ENCODE peak calls at places on chromosomes 3 and 15, in five cellular contexts. N is esophagus squamous epithelium, M is upper lobe of right lung, G is K562, Z is mucosa of descending colon. D is an unnamed sample.
A peak's percentile ranks its signal among the peaks of the same experiment; 100 is the strongest.

GRCh38 chr15:92059036-92059970 is 205.8 kb downstream of the SLCO3A1 start:
- DNase-seq in N (no peak), M (no peak), G (no peak), Z (no peak), D (no peak)

GRCh38 chr15:48086582-48086981 is 34.2 kb upstream of the SLC24A5 start:
- DNase-seq in N (no peak), M (no peak), G (no peak), Z (no peak), D (no peak)

GRCh38 chr15:75904241-75904631 is 558 bp downstream of the FBXO22 start:
- DNase-seq in N (no peak), M (peak; percentile 71), G (peak; percentile 57), Z (no peak), D (peak; percentile 72)

GRCh38 chr15:39250460-39251186 is 330.3 kb upstream of the THBS1 start:
- DNase-seq in N (no peak), M (no peak), G (no peak), Z (no peak), D (no peak)

GRCh38 chr15:42736793-42737528 is at the start of gene CDAN1:
- DNase-seq in N (no peak), M (peak; percentile 97), G (peak; percentile 93), Z (peak; percentile 93), D (peak; percentile 95)

GRCh38 chr3:148790841-148791240 is 36.8 kb upstream of the CPB1 start:
- DNase-seq in N (no peak), M (no peak), G (no peak), Z (no peak), D (no peak)

GRCh38 chr3:135867911-135868310 is 97.6 kb upstream of the PPP2R3A start:
- DNase-seq in N (no peak), M (no peak), G (no peak), Z (no peak), D (no peak)

GRCh38 chr3:139830817-139831216 is 104.2 kb upstream of the CLSTN2 start:
- DNase-seq in N (no peak), M (peak; percentile 67), G (no peak), Z (no peak), D (no peak)

GRCh38 chr3:56484525-56485024 is 16.3 kb upstream of the ERC2 start:
- DNase-seq in N (no peak), M (no peak), G (no peak), Z (no peak), D (no peak)

GRCh38 chr3:114519415-114519814 is 225.6 kb downstream of the TIGIT start:
- DNase-seq in N (no peak), M (no peak), G (no peak), Z (no peak), D (peak; percentile 57)

GRCh38 chr15:90142216-90143175 is 40.2 kb upstream of the IDH2 start:
- DNase-seq in N (no peak), M (no peak), G (peak; percentile 79), Z (no peak), D (no peak)

GRCh38 chr3:72488736-72489030 is 359.6 kb downstream of the SHQ1 start:
- DNase-seq in N (no peak), M (no peak), G (no peak), Z (no peak), D (no peak)

GRCh38 chr3:53150247-53151085 is 10.5 kb upstream of the PRKCD start:
- DNase-seq in N (no peak), M (peak; percentile 87), G (no peak), Z (peak; percentile 79), D (no peak)

GRCh38 chr15:25860885-25861866 is 2.0 kb downstream of the ATP10A start:
- DNase-seq in N (no peak), M (no peak), G (no peak), Z (no peak), D (no peak)

GRCh38 chr3:170038434-170039110 is 777 bp downstream of the GPR160 start:
- DNase-seq in N (no peak), M (peak; percentile 83), G (no peak), Z (peak; percentile 77), D (peak; percentile 64)

GRCh38 chr3:14832975-14833722 is 14.4 kb downstream of the FGD5 start:
- DNase-seq in N (no peak), M (no peak), G (no peak), Z (no peak), D (no peak)

GRCh38 chr3:14410501-14411165 is 8.2 kb downstream of the SLC6A6 start:
- DNase-seq in N (no peak), M (peak; percentile 76), G (peak; percentile 97), Z (no peak), D (no peak)

GRCh38 chr15:38894260-38894948 is 329.8 kb upstream of the RASGRP1 start:
- DNase-seq in N (no peak), M (no peak), G (no peak), Z (no peak), D (no peak)

GRCh38 chr3:87898971-87899370 is 159.8 kb downstream of the CGGBP1 start:
- DNase-seq in N (no peak), M (no peak), G (no peak), Z (no peak), D (no peak)

GRCh38 chr3:126773167-126773566 is 69.1 kb downstream of the CHCHD6 start:
- DNase-seq in N (no peak), M (no peak), G (no peak), Z (no peak), D (no peak)

GRCh38 chr3:107704477-107704876 is 181.7 kb downstream of the BBX start:
- DNase-seq in N (no peak), M (no peak), G (no peak), Z (no peak), D (no peak)

GRCh38 chr3:133531981-133532380 is 41.5 kb upstream of the CDV3 start:
- DNase-seq in N (no peak), M (no peak), G (no peak), Z (no peak), D (no peak)

GRCh38 chr3:8529738-8530525 is 28.3 kb downstream of the LMCD1 start:
- DNase-seq in N (no peak), M (no peak), G (no peak), Z (no peak), D (no peak)

GRCh38 chr3:8537440-8537839 is 35.8 kb downstream of the LMCD1 start:
- DNase-seq in N (no peak), M (no peak), G (no peak), Z (no peak), D (no peak)

GRCh38 chr3:8529197-8529637 is 27.6 kb downstream of the LMCD1 start:
- DNase-seq in N (no peak), M (no peak), G (no peak), Z (no peak), D (no peak)

GRCh38 chr3:8536106-8537052 is 34.8 kb downstream of the LMCD1 start:
- DNase-seq in N (no peak), M (no peak), G (no peak), Z (no peak), D (no peak)

DNA sequence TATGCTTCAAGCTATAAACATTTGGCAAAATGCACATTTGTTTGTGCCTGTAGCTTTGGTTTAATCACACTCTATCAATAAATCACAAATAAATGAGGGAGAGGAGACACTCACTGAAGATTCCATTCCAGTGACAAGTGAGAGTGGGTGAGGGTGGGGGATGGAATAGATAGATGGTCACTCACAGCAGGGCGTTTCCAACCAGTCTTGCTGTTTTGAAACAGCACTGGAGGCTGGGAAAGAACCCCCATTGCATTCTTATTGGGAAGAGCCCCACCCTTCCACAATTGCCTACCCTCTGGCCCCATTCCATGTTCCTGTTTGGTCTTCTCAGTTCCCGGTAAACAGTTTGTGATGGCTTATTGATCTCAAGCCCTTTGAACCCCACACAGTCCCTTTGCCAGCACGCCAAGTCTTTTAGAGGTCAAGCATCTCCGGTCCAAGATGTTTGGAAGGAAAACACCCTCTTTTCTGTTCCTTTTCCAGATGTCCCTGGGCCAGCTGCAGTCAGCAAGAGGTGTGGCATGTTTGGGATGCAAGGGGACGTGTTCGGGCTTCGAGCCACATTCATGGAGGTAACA is 30.7 kb downstream of the LMCD1 start:
- DNase-seq in N (no peak), M (no peak), G (no peak), Z (no peak), D (no peak)
- H3K4me1 ChIP-seq in N (no peaks in the 10 kb centered on the region), M (peaks cover 73% of the 10 kb centered on the region), G (no peaks in the 10 kb centered on the region), Z (no peaks in the 10 kb centered on the region), D (no peaks in the 10 kb centered on the region)

DNA sequence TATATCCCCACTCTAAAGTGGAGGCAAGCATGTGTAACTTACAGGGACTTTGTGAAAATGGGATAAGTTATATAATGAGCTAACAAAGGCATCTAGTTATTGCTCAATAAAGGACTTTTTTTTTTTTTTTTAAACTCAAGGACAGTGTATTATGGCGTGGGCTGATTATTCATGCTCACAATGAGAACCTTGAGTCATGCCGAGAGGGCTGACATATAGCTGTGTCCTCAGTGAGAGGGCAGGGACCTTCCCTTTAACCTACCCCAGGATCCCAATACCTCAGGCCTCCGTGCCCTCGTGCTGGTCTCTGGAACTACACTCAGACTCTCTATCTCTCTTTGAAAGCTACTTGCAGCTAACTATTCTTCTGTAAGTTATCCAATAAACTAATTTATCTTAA is 319.9 kb upstream of the ICE2 start:
- DNase-seq in N (no peak), M (no peak), G (no peak), Z (no peak), D (no peak)
- H3K4me1 ChIP-seq in N (no peaks in the 10 kb centered on the region), M (peaks cover 17% of the 10 kb centered on the region), G (no peaks in the 10 kb centered on the region), Z (no peaks in the 10 kb centered on the region), D (peaks cover 18% of the 10 kb centered on the region)

GRCh38 chr3:186070123-186070522 is 38.8 kb downstream of the ETV5 start:
- DNase-seq in N (no peak), M (no peak), G (no peak), Z (no peak), D (no peak)
- H3K4me1 ChIP-seq in N (no peaks in the 10 kb centered on the region), M (no peaks in the 10 kb centered on the region), G (no peaks in the 10 kb centered on the region), Z (no peaks in the 10 kb centered on the region), D (no peaks in the 10 kb centered on the region)

DNA sequence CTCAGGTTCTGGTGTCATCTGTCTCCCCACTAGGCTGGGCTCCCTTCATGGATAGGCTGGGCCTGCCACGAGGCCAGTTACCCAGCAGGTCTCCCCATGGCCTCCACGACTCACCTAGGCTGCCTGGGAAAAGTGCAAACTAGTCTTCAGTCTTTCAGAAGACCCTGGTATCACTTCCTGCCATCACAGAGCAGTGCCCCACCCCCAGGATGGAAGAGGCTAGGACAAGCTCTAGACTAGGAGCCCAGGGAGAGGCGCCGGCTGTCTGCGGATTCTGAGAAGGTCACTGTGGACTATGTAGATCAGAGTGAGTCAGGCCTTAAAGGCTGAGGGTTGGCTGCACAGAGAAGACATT is 63.7 kb downstream of the CORO2B start:
- DNase-seq in N (no peak), M (peak; percentile 47), G (no peak), Z (no peak), D (no peak)
- H3K4me1 ChIP-seq in N (peaks cover 22% of the 10 kb centered on the region), M (peaks cover 13% of the 10 kb centered on the region), G (peaks cover 4% of the 10 kb centered on the region), Z (no peaks in the 10 kb centered on the region), D (no peaks in the 10 kb centered on the region)

DNA sequence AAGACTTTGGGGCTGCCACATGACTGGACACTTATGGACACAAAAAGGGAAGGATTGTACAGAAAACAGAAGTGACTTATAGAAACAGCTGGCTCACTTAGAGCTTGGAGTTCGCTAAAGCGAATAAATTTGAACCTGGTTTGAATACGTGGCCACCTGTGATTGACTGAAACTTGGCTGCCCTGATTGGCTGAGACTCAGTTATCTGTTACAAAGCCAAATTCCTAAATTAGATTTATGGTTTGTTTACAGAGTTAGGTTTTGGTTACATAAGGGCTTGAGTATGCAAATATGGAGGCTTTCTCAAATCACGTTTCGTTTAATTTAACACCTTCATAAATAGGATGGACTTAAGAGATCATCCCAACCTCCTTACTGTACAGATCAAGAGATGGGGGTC is 270.2 kb downstream of the THSD4 start:
- DNase-seq in N (no peak), M (no peak), G (no peak), Z (no peak), D (peak; percentile 42)
- H3K4me1 ChIP-seq in N (peaks cover 3% of the 10 kb centered on the region), M (peaks cover 29% of the 10 kb centered on the region), G (no peaks in the 10 kb centered on the region), Z (peaks cover 7% of the 10 kb centered on the region), D (peaks cover 52% of the 10 kb centered on the region)

GRCh38 chr3:12300137-12300536 is 11.3 kb downstream of the PPARG start:
- DNase-seq in N (no peak), M (no peak), G (no peak), Z (no peak), D (peak; percentile 30)
- H3K4me1 ChIP-seq in N (no peaks in the 10 kb centered on the region), M (no peaks in the 10 kb centered on the region), G (no peaks in the 10 kb centered on the region), Z (peaks cover 17% of the 10 kb centered on the region), D (peaks cover 34% of the 10 kb centered on the region)

D was measured in HAP-1.